ENCODE peak calls at places on chromosomes 12 and 14, in seven cellular contexts. L is anterior cingulate cortex; R is H9; P is stimulated activated CD8-positive, alpha-beta memory T cell treated with anti-CD3 and anti-CD28 coated beads, Interleukin-15, amount 100 ng/mL, for 24 hours; B is HEK293T; M is heart left ventricle; T is amniotic stem cell. V is an unnamed sample.

GRCh38 chr14:73612339-73613045 is at the start of gene ACOT6:
- DNase-seq in P (peak; percentile 31), L (peak; percentile 82), B (peak; percentile 84), M (peak; percentile 78), T (peak; percentile 22), R (peak; percentile 90), V (peak; percentile 81)

GRCh38 chr12:89138048-89138852 is 214.1 kb downstream of the DUSP6 start:
- DNase-seq in P (no peak), M (no peak), R (no peak), B (peak; percentile 16), L (no peak), T (no peak), V (no peak)

GRCh38 chr14:56905282-56905681 is 95.0 kb upstream of the OTX2 start:
- DNase-seq in B (no peak), L (no peak), R (peak; percentile 66), M (no peak), P (no peak), T (no peak), V (no peak)

GRCh38 chr12:8709124-8709830 is 11.5 kb downstream of the RIMKLB start:
- DNase-seq in L (no peak), R (no peak), B (no peak), P (no peak), T (no peak), M (no peak), V (peak; percentile 31)

GRCh38 chr12:25997401-25997973 is 39.0 kb downstream of the RASSF8 start:
- DNase-seq in R (no peak), L (no peak), B (no peak), M (no peak), T (peak; percentile 64), P (no peak), V (no peak)

GRCh38 chr12:13606290-13606689 is 375.1 kb downstream of the GRIN2B start:
- DNase-seq in R (peak; percentile 50), M (no peak), T (no peak), P (no peak), L (no peak), B (no peak), V (no peak)

GRCh38 chr12:125203145-125203765 is 138.0 kb downstream of the AACS start:
- DNase-seq in T (no peak), P (no peak), M (no peak), L (peak; percentile 36), R (no peak), B (peak; percentile 47), V (no peak)

GRCh38 chr12:32431025-32431424 is 31.7 kb downstream of the FGD4 start:
- DNase-seq in L (no peak), M (no peak), R (no peak), B (no peak), P (no peak), T (no peak), V (no peak)

V was measured in colonic mucosa.